ENCODE peak calls at places on chromosomes 12 and 14, in ten cellular contexts. A is NCI-H1048; H is GM12865; S is NCI-H2171 treated with DMSO at 0.1 percent for 48 hours; P is neural progenitor cell; N is NCI-H1092; K is osteoblast; L is activated CD4-positive, alpha-beta memory T cell treated with anti-CD3 and anti-CD28 coated beads, Interleukin-2, amount 10 ng/mL, durations not matched to agents 7 days and 5 days; C is LoVo; R is NCI-H82. X is an unnamed sample.

GRCh38 chr12:42162940-42163339 is 18.3 kb upstream of the GXYLT1 start:
- DNase-seq in A (no peak), H (no peak), S (no peak), P (no peak), N (no peak), K (no peak), L (no peak), C (no peak), R (no peak), X (no peak)

GRCh38 chr14:75267141-75267601 is 11.5 kb upstream of the FOS start:
- DNase-seq in A (no peak), H (no peak), S (no peak), P (no peak), N (no peak), K (no peak), L (no peak), C (no peak), R (no peak), X (no peak)

GRCh38 chr12:2215709-2216560 is 163.1 kb downstream of the CACNA1C start:
- DNase-seq in A (no peak), H (no peak), S (no peak), P (no peak), N (no peak), K (peak; percentile 83), L (no peak), C (no peak), R (no peak), X (no peak)

GRCh38 chr12:14399871-14400270 is 34.4 kb downstream of the ATF7IP start:
- DNase-seq in A (no peak), H (peak; percentile 38), S (no peak), P (no peak), N (no peak), K (peak; percentile 55), L (no peak), C (peak; percentile 49), R (no peak), X (no peak)

GRCh38 chr14:61527325-61528100 is 167.8 kb upstream of the HIF1A start:
- DNase-seq in A (no peak), H (no peak), S (no peak), P (no peak), N (no peak), K (peak; percentile 56), L (no peak), C (no peak), R (no peak), X (peak; percentile 30)

GRCh38 chr14:101456246-101457159 is 104.8 kb upstream of the DIO3 start:
- DNase-seq in A (no peak), H (no peak), S (no peak), P (peak; percentile 80), N (no peak), K (no peak), L (no peak), C (no peak), R (peak; percentile 5), X (no peak)

GRCh38 chr12:93135286-93136239 is 206.5 kb upstream of the EEA1 start:
- DNase-seq in A (no peak), H (peak; percentile 70), S (no peak), P (no peak), N (peak; percentile 83), K (no peak), L (no peak), C (peak; percentile 50), R (no peak), X (peak; percentile 91)

GRCh38 chr12:58668831-58669230 is 251.5 kb downstream of the LRIG3 start:
- DNase-seq in A (no peak), H (no peak), S (no peak), P (no peak), N (no peak), K (peak; percentile 53), L (no peak), C (no peak), R (no peak), X (no peak)

GRCh38 chr12:25284024-25284423 is 33.3 kb upstream of the KRAS start:
- DNase-seq in A (no peak), H (no peak), S (no peak), P (no peak), N (no peak), K (no peak), L (no peak), C (peak; percentile 20), R (no peak), X (no peak)

GRCh38 chr12:114265036-114265435 is 140.9 kb downstream of the TBX5 start:
- DNase-seq in A (no peak), H (no peak), S (no peak), P (no peak), N (no peak), K (no peak), L (no peak), C (no peak), R (no peak), X (no peak)

GRCh38 chr12:107845980-107846659 is 71.6 kb downstream of the ASCL4 start:
- DNase-seq in A (no peak), H (no peak), S (no peak), P (no peak), N (no peak), K (peak; percentile 44), L (no peak), C (no peak), R (peak; percentile 12), X (no peak)

GRCh38 chr14:84877061-84877460 is 652.9 kb upstream of the FLRT2 start:
- DNase-seq in A (no peak), H (no peak), S (no peak), P (no peak), N (no peak), K (no peak), L (no peak), C (no peak), R (no peak), X (no peak)

GRCh38 chr14:25050494-25051170 is 685 bp upstream of the STXBP6 start:
- DNase-seq in A (no peak), H (no peak), S (no peak), P (peak; percentile 57), N (no peak), K (peak; percentile 80), L (no peak), C (no peak), R (no peak), X (no peak)

GRCh38 chr14:69045857-69046351 is 66.8 kb upstream of the ACTN1 start:
- DNase-seq in A (no peak), H (no peak), S (no peak), P (no peak), N (no peak), K (no peak), L (no peak), C (no peak), R (peak; percentile 23), X (no peak)

GRCh38 chr14:95197498-95198010 is 40.2 kb upstream of the DICER1 start:
- DNase-seq in A (no peak), H (no peak), S (no peak), P (peak; percentile 20), N (no peak), K (no peak), L (no peak), C (no peak), R (no peak), X (no peak)

GRCh38 chr12:63795944-63796343 is 16.2 kb downstream of the RXYLT1 start:
- DNase-seq in A (no peak), H (no peak), S (no peak), P (no peak), N (no peak), K (no peak), L (no peak), C (no peak), R (no peak), X (no peak)

GRCh38 chr12:30874455-30875313 is 51.9 kb upstream of the TSPAN11 start:
- DNase-seq in A (no peak), H (no peak), S (peak; percentile 26), P (peak; percentile 17), N (peak; percentile 53), K (no peak), L (no peak), C (peak; percentile 39), R (peak; percentile 12), X (no peak)

GRCh38 chr14:103121846-103122577 is 1.2 kb upstream of the TNFAIP2 start:
- DNase-seq in A (peak; percentile 54), H (peak; percentile 54), S (peak; percentile 99), P (peak; percentile 69), N (peak; percentile 84), K (peak; percentile 96), L (no peak), C (no peak), R (peak; percentile 91), X (peak; percentile 74)

GRCh38 chr14:65269732-65270131 is 142.8 kb upstream of the FUT8 start:
- DNase-seq in A (no peak), H (no peak), S (no peak), P (no peak), N (no peak), K (no peak), L (no peak), C (no peak), R (no peak), X (no peak)

GRCh38 chr12:54357802-54358619 is 6.3 kb downstream of the GPR84 start:
- DNase-seq in A (no peak), H (peak; percentile 82), S (peak; percentile 43), P (peak; percentile 22), N (peak; percentile 53), K (peak; percentile 85), L (peak; percentile 65), C (no peak), R (peak; percentile 80), X (no peak)

GRCh38 chr14:40188006-40188405 is 755.8 kb upstream of the FBXO33 start:
- DNase-seq in A (no peak), H (no peak), S (no peak), P (no peak), N (no peak), K (no peak), L (no peak), C (no peak), R (no peak), X (no peak)

GRCh38 chr12:26939192-26939832 is 1.0 kb downstream of the FGFR1OP2 start:
- DNase-seq in A (no peak), H (peak; percentile 35), S (peak; percentile 36), P (no peak), N (no peak), K (peak; percentile 74), L (no peak), C (no peak), R (peak; percentile 19), X (no peak)

GRCh38 chr14:99015833-99016232 is 256.2 kb downstream of the BCL11B start:
- DNase-seq in A (no peak), H (no peak), S (no peak), P (no peak), N (no peak), K (no peak), L (no peak), C (no peak), R (no peak), X (no peak)

GRCh38 chr12:47816646-47817271 is 2.9 kb downstream of the HDAC7 start:
- DNase-seq in A (no peak), H (no peak), S (no peak), P (no peak), N (no peak), K (peak; percentile 76), L (no peak), C (no peak), R (no peak), X (no peak)

GRCh38 chr12:77488041-77488620 is 342.6 kb upstream of the NAV3 start:
- DNase-seq in A (no peak), H (no peak), S (no peak), P (no peak), N (no peak), K (no peak), L (no peak), C (no peak), R (no peak), X (no peak)

GRCh38 chr14:22554706-22555572 is 34.1 kb downstream of the DAD1 start:
- DNase-seq in A (no peak), H (no peak), S (no peak), P (no peak), N (no peak), K (no peak), L (no peak), C (no peak), R (no peak), X (no peak)

GRCh38 chr12:131097247-131098177 is 143.8 kb downstream of the ADGRD1 start:
- DNase-seq in A (no peak), H (no peak), S (no peak), P (no peak), N (peak; percentile 49), K (peak; percentile 61), L (no peak), C (no peak), R (no peak), X (no peak)

X was measured in HepG2.